ENCODE peak calls at places on chromosomes 11 and 22, in eight cellular contexts. K, H, J, L, I, A, S and P are unnamed samples.

GRCh38 chr22:19086944-19087343 is 35.3 kb downstream of the DGCR2 start:
- DNase-seq in J (no peak), S (no peak), K (no peak), A (no peak), L (no peak), H (peak; percentile 53), I (no peak), P (no peak)

GRCh38 chr11:126647735-126648134 is 292.2 kb downstream of the ST3GAL4 start:
- DNase-seq in H (peak; percentile 88), S (no peak), I (no peak), L (no peak), A (no peak), J (no peak), K (no peak), P (no peak)

GRCh38 chr22:46721716-46722115 is 16.3 kb downstream of the CERK start:
- DNase-seq in L (no peak), J (no peak), K (no peak), A (no peak), I (no peak), S (no peak), H (no peak), P (no peak)

GRCh38 chr11:19816040-19816439 is 103.4 kb downstream of the NAV2 start:
- DNase-seq in S (peak; percentile 15), J (no peak), H (no peak), L (no peak), A (no peak), K (no peak), I (no peak), P (no peak)

GRCh38 chr11:84019576-84020194 is 733.5 kb upstream of the CCDC90B start:
- DNase-seq in J (no peak), K (no peak), I (no peak), L (no peak), H (peak; percentile 74), A (no peak), S (no peak), P (no peak)

GRCh38 chr11:117230286-117230961 is 1.4 kb downstream of the PCSK7 start:
- DNase-seq in J (peak; percentile 53), A (no peak), I (no peak), L (peak; percentile 4), H (peak; percentile 13), S (no peak), K (no peak), P (no peak)

GRCh38 chr22:42785706-42786499 is 65.2 kb upstream of the A4GALT start:
- DNase-seq in K (no peak), S (no peak), H (no peak), J (no peak), A (no peak), I (no peak), L (no peak), P (no peak)

GRCh38 chr11:121479839-121480238 is 27.1 kb upstream of the SORL1-AS1 start:
- DNase-seq in A (no peak), L (no peak), S (no peak), I (no peak), K (no peak), H (no peak), J (no peak), P (no peak)

GRCh38 chr11:47035108-47035507 is 98.5 kb downstream of the CSTPP1 start:
- DNase-seq in I (no peak), A (no peak), S (no peak), L (no peak), J (no peak), K (no peak), H (no peak), P (no peak)

GRCh38 chr22:42436402-42436801 is 4.2 kb upstream of the NFAM1 start:
- DNase-seq in A (no peak), J (no peak), L (no peak), H (no peak), I (peak; percentile 72), S (no peak), K (no peak), P (no peak)